ENCODE peak calls at places on chromosomes 13 and 19, in nine cellular contexts. T is endothelial cell; A is thoracic aorta; H is neural crest cell; K is AG04450; E is activated CD8-positive, alpha-beta T cell treated with anti-CD3 and anti-CD28 coated beads for 36 hours; V is left lung; Q is stomach; M is AG09309. S is an unnamed sample.

GRCh38 chr19:5644051-5644450 is 21.2 kb downstream of the SAFB start:
- DNase-seq in T (no peak), A (no peak), H (no peak), K (no peak), E (no peak), V (no peak), Q (no peak), M (peak), S (no peak)

GRCh38 chr19:46818812-46819211 is 30.4 kb upstream of the SLC1A5 start:
- DNase-seq in T (no peak), A (no peak), H (no peak), K (no peak), E (peak), V (no peak), Q (no peak), M (no peak), S (no peak)

GRCh38 chr13:23984541-23984940 is 87.2 kb upstream of the C1QTNF9B start:
- DNase-seq in T (no peak), A (no peak), H (no peak), K (no peak), E (no peak), V (peak), Q (peak), M (no peak), S (no peak)

GRCh38 chr19:17947815-17948473 is 15.1 kb downstream of the CCDC124 start:
- DNase-seq in T (peak), A (peak), H (peak), K (peak), E (peak), V (peak), Q (peak), M (peak), S (peak)

GRCh38 chr13:39341238-39341637 is 261.8 kb downstream of the LHFPL6 start:
- DNase-seq in T (no peak), A (no peak), H (no peak), K (no peak), E (no peak), V (no peak), Q (no peak), M (no peak), S (no peak)

GRCh38 chr19:10836478-10837325 is 690 bp upstream of the TMED1 start:
- DNase-seq in T (no peak), A (peak), H (no peak), K (no peak), E (peak), V (peak), Q (peak), M (no peak), S (no peak)

GRCh38 chr13:109769275-109769674 is 17.1 kb downstream of the IRS2 start:
- DNase-seq in T (no peak), A (no peak), H (no peak), K (no peak), E (no peak), V (no peak), Q (no peak), M (no peak), S (no peak)

GRCh38 chr13:27264181-27264580 is 6.4 kb upstream of the RASL11A start:
- DNase-seq in T (no peak), A (no peak), H (no peak), K (peak), E (peak), V (no peak), Q (no peak), M (no peak), S (no peak)

GRCh38 chr13:30985637-30986205 is 53.3 kb downstream of the TEX26 start:
- DNase-seq in T (no peak), A (no peak), H (no peak), K (no peak), E (no peak), V (no peak), Q (no peak), M (no peak), S (no peak)

GRCh38 chr19:15479391-15480345 is at the start of gene PGLYRP2:
- DNase-seq in T (no peak), A (no peak), H (no peak), K (no peak), E (peak), V (peak), Q (peak), M (no peak), S (no peak)

GRCh38 chr13:74026753-74027152 is 107.5 kb downstream of the KLF12 start:
- DNase-seq in T (peak), A (no peak), H (no peak), K (no peak), E (peak), V (no peak), Q (peak), M (no peak), S (no peak)

GRCh38 chr19:17156947-17157302 is 58.2 kb upstream of the USE1 start:
- DNase-seq in T (no peak), A (no peak), H (no peak), K (no peak), E (no peak), V (peak), Q (no peak), M (no peak), S (no peak)

GRCh38 chr13:49042476-49042875 is 66.8 kb downstream of the FNDC3A start:
- DNase-seq in T (no peak), A (no peak), H (no peak), K (no peak), E (no peak), V (no peak), Q (no peak), M (no peak), S (no peak)

GRCh38 chr13:52159159-52159982 is at the start of gene NEK3:
- DNase-seq in T (peak), A (peak), H (peak), K (peak), E (peak), V (peak), Q (peak), M (no peak), S (peak)

GRCh38 chr19:33580645-33581037 is 41.1 kb upstream of the CHST8 start:
- DNase-seq in T (no peak), A (no peak), H (peak), K (no peak), E (no peak), V (no peak), Q (no peak), M (no peak), S (no peak)

GRCh38 chr19:16073988-16074387 is 2.3 kb upstream of the TPM4 start:
- DNase-seq in T (no peak), A (no peak), H (no peak), K (no peak), E (no peak), V (peak), Q (no peak), M (no peak), S (no peak)

GRCh38 chr19:3269972-3270667 is 45.7 kb downstream of the CELF5 start:
- DNase-seq in T (no peak), A (no peak), H (no peak), K (no peak), E (no peak), V (no peak), Q (no peak), M (no peak), S (no peak)

GRCh38 chr13:44013666-44014291 is 134.1 kb downstream of the LACC1 start:
- DNase-seq in T (no peak), A (no peak), H (no peak), K (peak), E (no peak), V (no peak), Q (no peak), M (peak), S (no peak)

GRCh38 chr19:1416014-1416841 is 8.8 kb downstream of the DAZAP1 start:
- DNase-seq in T (no peak), A (no peak), H (no peak), K (no peak), E (no peak), V (no peak), Q (no peak), M (no peak), S (no peak)

GRCh38 chr19:2686347-2686746 is 16.1 kb downstream of the GNG7 start:
- DNase-seq in T (no peak), A (no peak), H (no peak), K (no peak), E (no peak), V (no peak), Q (no peak), M (no peak), S (no peak)

GRCh38 chr19:22901431-22902130 is 69.5 kb downstream of the ZNF723 start:
- DNase-seq in T (no peak), A (no peak), H (no peak), K (no peak), E (no peak), V (no peak), Q (no peak), M (no peak), S (no peak)

GRCh38 chr19:719081-719512 is 10.4 kb downstream of the PALM start:
- DNase-seq in T (no peak), A (no peak), H (no peak), K (no peak), E (no peak), V (no peak), Q (no peak), M (no peak), S (no peak)

GRCh38 chr19:41307090-41307875 is 2.7 kb upstream of the CCDC97 start:
- DNase-seq in T (no peak), A (no peak), H (no peak), K (no peak), E (peak), V (peak), Q (no peak), M (no peak), S (no peak)

GRCh38 chr19:2270157-2270571 is 11.8 kb downstream of the PEAK3 start:
- DNase-seq in T (no peak), A (no peak), H (no peak), K (no peak), E (no peak), V (peak), Q (no peak), M (no peak), S (no peak)

GRCh38 chr13:110017379-110017778 is 231.0 kb upstream of the IRS2 start:
- DNase-seq in T (no peak), A (no peak), H (no peak), K (peak), E (no peak), V (no peak), Q (no peak), M (peak), S (no peak)

GRCh38 chr19:5036733-5037681 is 68.1 kb downstream of the KDM4B start:
- DNase-seq in T (no peak), A (no peak), H (no peak), K (no peak), E (no peak), V (no peak), Q (no peak), M (no peak), S (no peak)

GRCh38 chr13:34803756-34804155 is 138.3 kb upstream of the NBEA start:
- DNase-seq in T (no peak), A (no peak), H (no peak), K (no peak), E (no peak), V (no peak), Q (no peak), M (no peak), S (no peak)

GRCh38 chr13:34805347-34805746 is 136.7 kb upstream of the NBEA start:
- DNase-seq in T (no peak), A (no peak), H (no peak), K (no peak), E (no peak), V (no peak), Q (no peak), M (no peak), S (no peak)

GRCh38 chr13:34810996-34811395 is 131.1 kb upstream of the NBEA start:
- DNase-seq in T (no peak), A (no peak), H (no peak), K (no peak), E (no peak), V (no peak), Q (no peak), M (no peak), S (no peak)

DNA sequence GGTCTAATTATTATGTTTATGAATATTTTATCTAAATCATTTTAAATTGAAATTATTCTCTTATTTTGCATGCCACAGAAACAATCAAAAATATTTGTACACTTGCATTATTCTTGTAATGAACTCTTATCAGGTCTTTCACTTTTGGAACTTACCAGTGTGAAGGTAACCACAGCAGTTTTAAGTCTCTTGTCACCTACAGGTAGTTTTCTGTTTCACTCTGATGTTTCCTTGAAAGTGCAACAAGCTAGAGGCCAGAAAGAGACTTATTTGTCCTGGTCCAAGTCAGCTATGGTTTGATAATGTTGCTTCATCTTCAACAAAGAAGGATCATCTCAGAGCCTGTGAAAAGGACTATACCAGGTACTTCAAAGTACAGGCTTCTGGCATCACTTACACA is 133.4 kb upstream of the NBEA start:
- DNase-seq in T (no peak), A (no peak), H (no peak), K (no peak), E (no peak), V (no peak), Q (no peak), M (no peak), S (no peak)
- TF ChIP-seq CTCF in T (no peak), A (no peak), H (no peak), K (no peak), E (no peak), V (no peak), Q (no peak), M (no peak), S (no peak)

GRCh38 chr19:54156953-54157352 is 2.6 kb downstream of the LENG1 start:
- DNase-seq in T (no peak), A (no peak), H (no peak), K (no peak), E (no peak), V (no peak), Q (no peak), M (no peak), S (no peak)

GRCh38 chr19:54158812-54159351 is 639 bp downstream of the LENG1 start:
- DNase-seq in T (no peak), A (no peak), H (no peak), K (no peak), E (peak), V (no peak), Q (no peak), M (no peak), S (no peak)

GRCh38 chr19:54160948-54161347 is 1.4 kb upstream of the LENG1 start:
- DNase-seq in T (no peak), A (no peak), H (no peak), K (no peak), E (no peak), V (no peak), Q (no peak), M (no peak), S (no peak)

GRCh38 chr19:54160182-54160811 is 776 bp upstream of the LENG1 start:
- DNase-seq in T (no peak), A (no peak), H (no peak), K (no peak), E (no peak), V (no peak), Q (no peak), M (no peak), S (no peak)

GRCh38 chr19:54159352-54160181 is at the start of gene LENG1:
- DNase-seq in T (peak), A (peak), H (peak), K (peak), E (peak), V (peak), Q (peak), M (peak), S (peak)
- TF ChIP-seq CTCF in T (no peak), A (peak), H (peak), K (peak), E (no peak), V (peak), Q (no peak), M (peak), S (peak)

GRCh38 chr13:99582511-99582910 is 81.2 kb downstream of the TM9SF2 start:
- DNase-seq in T (no peak), A (no peak), H (no peak), K (no peak), E (no peak), V (no peak), Q (no peak), M (no peak), S (no peak)

GRCh38 chr13:99575376-99575775 is 74.1 kb downstream of the TM9SF2 start:
- DNase-seq in T (no peak), A (no peak), H (no peak), K (no peak), E (no peak), V (no peak), Q (no peak), M (no peak), S (no peak)

GRCh38 chr13:99572921-99573320 is 71.6 kb downstream of the TM9SF2 start:
- DNase-seq in T (no peak), A (no peak), H (no peak), K (no peak), E (no peak), V (no peak), Q (no peak), M (no peak), S (no peak)

GRCh38 chr13:99580500-99581268 is 79.4 kb downstream of the TM9SF2 start:
- DNase-seq in T (no peak), A (no peak), H (no peak), K (no peak), E (no peak), V (no peak), Q (no peak), M (no peak), S (no peak)

GRCh38 chr13:99577934-99578917 is 77.0 kb downstream of the TM9SF2 start:
- DNase-seq in T (no peak), A (no peak), H (peak), K (no peak), E (no peak), V (no peak), Q (no peak), M (no peak), S (no peak)
- TF ChIP-seq CTCF in T (no peak), A (peak), H (peak), K (peak), E (no peak), V (no peak), Q (no peak), M (peak), S (peak)

GRCh38 chr13:91950803-91951202 is 552.4 kb downstream of the GPC5 start:
- DNase-seq in T (no peak), A (no peak), H (no peak), K (no peak), E (no peak), V (no peak), Q (no peak), M (no peak), S (no peak)

GRCh38 chr13:91946498-91947070 is 548.2 kb downstream of the GPC5 start:
- DNase-seq in T (peak), A (no peak), H (peak), K (no peak), E (no peak), V (no peak), Q (no peak), M (no peak), S (no peak)
- TF ChIP-seq CTCF in T (peak), A (no peak), H (peak), K (peak), E (no peak), V (no peak), Q (no peak), M (no peak), S (peak)